ENCODE peak calls at places on chromosomes 1 and 21, in four cellular contexts. V is fibroblast of lung, B is fibroblast of gingiva, K is HT1080. Q is an unnamed sample.

GRCh38 chr21:41965447-41966340 is 11.9 kb upstream of the C2CD2 start:
- DNase-seq in V (no peak), B (no peak), K (no peak), Q (no peak)

GRCh38 chr1:11873954-11874562 is 15.3 kb upstream of the NPPB start:
- DNase-seq in V (no peak), B (no peak), K (no peak), Q (no peak)

GRCh38 chr1:107804746-107805145 is 160.2 kb downstream of the VAV3 start:
- DNase-seq in V (no peak), B (no peak), K (no peak), Q (no peak)

GRCh38 chr1:162075862-162076261 is 6.4 kb downstream of the NOS1AP start:
- DNase-seq in V (no peak), B (no peak), K (no peak), Q (no peak)

GRCh38 chr21:17438642-17439041 is 74.2 kb upstream of the CXADR start:
- DNase-seq in V (no peak), B (no peak), K (no peak), Q (no peak)

GRCh38 chr1:60848583-60849188 is 233.7 kb upstream of the NFIA start:
- DNase-seq in V (peak), B (peak), K (peak), Q (no peak)

GRCh38 chr21:23543334-23543733 is 2063.9 kb downstream of the MRPL39 start:
- DNase-seq in V (no peak), B (no peak), K (no peak), Q (no peak)

GRCh38 chr1:228016181-228016510 is 9.3 kb downstream of the WNT3A start:
- DNase-seq in V (no peak), B (no peak), K (no peak), Q (no peak)

GRCh38 chr1:187091666-187092065 is 262.9 kb downstream of the PLA2G4A start:
- DNase-seq in V (peak), B (no peak), K (peak), Q (no peak)

GRCh38 chr1:34266127-34266951 is 89.6 kb downstream of the C1orf94 start:
- DNase-seq in V (peak), B (no peak), K (peak), Q (no peak)

GRCh38 chr1:230080834-230081233 is 13.8 kb downstream of the GALNT2 start:
- DNase-seq in V (no peak), B (no peak), K (no peak), Q (no peak)

Q was measured in COR-L47.